ENCODE peak calls at places on chromosomes 4 and X, in six cellular contexts. O is SK-N-SH, U is K562, V is HL-60, L is HCT116, P is Panc1. M is an unnamed sample.

GRCh38 chr4:122759639-122760310 is 27.3 kb downstream of the BBS12 start:
- DNase-seq in O (no peak), U (no peak), V (no peak), L (no peak), P (no peak), M (no peak)

GRCh38 chr4:137614491-137614890 is 82.2 kb upstream of the PCDH18 start:
- DNase-seq in O (no peak), U (no peak), V (no peak), L (no peak), P (no peak), M (no peak)

GRCh38 chr4:48343035-48343434 is 1.7 kb downstream of the SLAIN2 start:
- DNase-seq in O (no peak), U (no peak), V (no peak), L (no peak), P (no peak), M (no peak)

GRCh38 chr4:186285147-186285546 is 19.2 kb downstream of the F11 start:
- DNase-seq in O (no peak), U (no peak), V (no peak), L (no peak), P (no peak), M (no peak)

GRCh38 chrX:154349979-154350378 is 24.5 kb downstream of the FLNA start:
- DNase-seq in O (no peak), U (no peak), V (peak; percentile 13), L (no peak), P (no peak), M (peak; percentile 21)

GRCh38 chr4:84673475-84674230 is 90.7 kb downstream of the CDS1 start:
- DNase-seq in O (no peak), U (no peak), V (no peak), L (peak; percentile 39), P (no peak), M (no peak)

GRCh38 chrX:154791467-154791866 is 13.8 kb downstream of the MPP1 start:
- DNase-seq in O (no peak), U (no peak), V (no peak), L (no peak), P (no peak), M (no peak)

GRCh38 chr4:173538148-173538902 is 8.3 kb upstream of the HAND2 start:
- DNase-seq in O (peak; percentile 68), U (no peak), V (peak; percentile 80), L (no peak), P (no peak), M (no peak)

GRCh38 chrX:38862100-38862499 is 60.8 kb downstream of the MID1IP1 start:
- DNase-seq in O (no peak), U (no peak), V (no peak), L (no peak), P (no peak), M (no peak)

GRCh38 chrX:19904778-19905367 is 17.5 kb upstream of the SH3KBP1 start:
- DNase-seq in O (peak; percentile 59), U (peak; percentile 47), V (no peak), L (peak; percentile 34), P (no peak), M (peak; percentile 60)

GRCh38 chr4:857461-857860 is 31.5 kb upstream of the CPLX1 start:
- DNase-seq in O (no peak), U (no peak), V (no peak), L (no peak), P (no peak), M (no peak)

GRCh38 chr4:1604706-1605205 is 79.4 kb downstream of the FAM53A start:
- DNase-seq in O (peak; percentile 58), U (no peak), V (no peak), L (no peak), P (no peak), M (no peak)

GRCh38 chr4:101356928-101357327 is 9.6 kb upstream of the PPP3CA start:
- DNase-seq in O (peak; percentile 8), U (no peak), V (no peak), L (peak; percentile 73), P (peak; percentile 65), M (peak; percentile 78)

GRCh38 chr4:184940500-184940899 is 77.8 kb upstream of the HELT start:
- DNase-seq in O (no peak), U (no peak), V (no peak), L (no peak), P (no peak), M (no peak)

GRCh38 chrX:100685997-100686305 is 42.0 kb downstream of the SRPX2 start:
- DNase-seq in O (no peak), U (no peak), V (no peak), L (no peak), P (no peak), M (no peak)

GRCh38 chrX:14964500-14964899 is 91.3 kb downstream of the MOSPD2 start:
- DNase-seq in O (no peak), U (no peak), V (no peak), L (peak; percentile 3), P (no peak), M (peak; percentile 3)

GRCh38 chrX:53268173-53268572 is 13.2 kb downstream of the IQSEC2 start:
- DNase-seq in O (no peak), U (no peak), V (no peak), L (no peak), P (no peak), M (no peak)

GRCh38 chr4:24722026-24722568 is 73.3 kb upstream of the SOD3 start:
- DNase-seq in O (no peak), U (no peak), V (no peak), L (no peak), P (no peak), M (peak; percentile 5)

GRCh38 chrX:51860679-51861078 is 32.7 kb upstream of the MAGED1 start:
- DNase-seq in O (peak; percentile 30), U (peak; percentile 27), V (no peak), L (peak; percentile 18), P (no peak), M (no peak)

GRCh38 chr4:27148211-27148895 is 287.7 kb downstream of the STIM2 start:
- DNase-seq in O (no peak), U (no peak), V (no peak), L (no peak), P (no peak), M (no peak)

GRCh38 chrX:115372026-115372610 is 82.6 kb downstream of the LUZP4 start:
- DNase-seq in O (no peak), U (no peak), V (no peak), L (peak; percentile 12), P (peak; percentile 64), M (peak; percentile 53)

GRCh38 chrX:78029663-78030062 is 60.2 kb upstream of the PGAM4 start:
- DNase-seq in O (peak; percentile 38), U (peak; percentile 5), V (no peak), L (no peak), P (no peak), M (peak; percentile 53)

GRCh38 chrX:139204576-139204902 is 326.0 kb upstream of the F9 start:
- DNase-seq in O (no peak), U (no peak), V (no peak), L (no peak), P (no peak), M (no peak)

GRCh38 chr4:46462746-46463145 is 72.8 kb upstream of the GABRA2 start:
- DNase-seq in O (no peak), U (no peak), V (no peak), L (no peak), P (no peak), M (no peak)

GRCh38 chrX:47218920-47219815 is 687 bp downstream of the CDK16 start:
- DNase-seq in O (peak; percentile 71), U (peak; percentile 68), V (no peak), L (no peak), P (no peak), M (peak; percentile 29)

GRCh38 chr4:39166177-39166576 is 16.2 kb upstream of the WDR19 start:
- DNase-seq in O (no peak), U (no peak), V (no peak), L (no peak), P (no peak), M (no peak)

GRCh38 chr4:5678977-5679376 is 29.4 kb downstream of the EVC2 start:
- DNase-seq in O (no peak), U (no peak), V (no peak), L (no peak), P (no peak), M (no peak)

GRCh38 chrX:16392597-16392996 is 225.3 kb downstream of the MAGEB17 start:
- DNase-seq in O (no peak), U (no peak), V (no peak), L (no peak), P (no peak), M (no peak)

GRCh38 chrX:153983321-153983729 is 10.8 kb downstream of the TMEM187 start:
- DNase-seq in O (no peak), U (no peak), V (peak; percentile 58), L (no peak), P (no peak), M (no peak)

GRCh38 chr4:132593717-132594400 is 555.2 kb upstream of the PCDH10 start:
- DNase-seq in O (no peak), U (no peak), V (no peak), L (no peak), P (no peak), M (no peak)

GRCh38 chr4:82591592-82591991 is 29.8 kb upstream of the TMEM150C start:
- DNase-seq in O (no peak), U (no peak), V (no peak), L (no peak), P (no peak), M (no peak)

GRCh38 chr4:118350961-118351360 is 1.8 kb downstream of the PRSS12 start:
- DNase-seq in O (no peak), U (no peak), V (no peak), L (no peak), P (no peak), M (no peak)

GRCh38 chr4:118346495-118346894 is 6.3 kb downstream of the PRSS12 start:
- DNase-seq in O (no peak), U (no peak), V (no peak), L (no peak), P (no peak), M (no peak)

GRCh38 chr4:118345813-118346212 is 7.0 kb downstream of the PRSS12 start:
- DNase-seq in O (no peak), U (no peak), V (no peak), L (no peak), P (no peak), M (no peak)

GRCh38 chr4:118351851-118352827 is 664 bp downstream of the PRSS12 start:
- DNase-seq in O (peak; percentile 65), U (no peak), V (no peak), L (peak; percentile 48), P (no peak), M (peak; percentile 10)

GRCh38 chr4:118348886-118349285 is 3.9 kb downstream of the PRSS12 start:
- DNase-seq in O (no peak), U (no peak), V (no peak), L (no peak), P (no peak), M (no peak)
- TF ChIP-seq REST in O (no peak), U (no peak), V (no peak), L (no peak), P (no peak), M (no peak)

GRCh38 chr4:110527156-110527555 is 51.2 kb downstream of the ENPEP start:
- DNase-seq in O (no peak), U (no peak), V (no peak), L (no peak), P (no peak), M (no peak)
- TF ChIP-seq REST in O (no peak), U (no peak), V (no peak), L (no peak), P (no peak), M (no peak)

GRCh38 chrX:63424063-63424462 is 72.9 kb upstream of the SPIN4 start:
- DNase-seq in O (no peak), U (no peak), V (no peak), L (peak; percentile 40), P (no peak), M (no peak)
- TF ChIP-seq REST in O (no peak), U (no peak), V (no peak), L (no peak), P (no peak), M (no peak)

GRCh38 chr4:155780773-155781172 is 22.0 kb downstream of the GUCY1B1 start:
- DNase-seq in O (no peak), U (no peak), V (no peak), L (no peak), P (no peak), M (no peak)
- TF ChIP-seq REST in O (no peak), U (no peak), V (no peak), L (no peak), P (no peak), M (no peak)

M was measured in A549.